ENCODE peak calls at places on chromosomes 1 and 21, in six cellular contexts. Q, W, V, U, F and P are unnamed samples.

GRCh38 chr1:222310830-222311229 is 237.1 kb downstream of the HHIPL2 start:
- DNase-seq in Q (no peak), W (no peak), V (no peak), U (no peak), F (no peak), P (peak; percentile 81)

GRCh38 chr1:53500184-53501064 is 41.2 kb downstream of the DMRTB1 start:
- DNase-seq in Q (no peak), W (no peak), V (no peak), U (no peak), F (no peak), P (no peak)

GRCh38 chr1:7004181-7004580 is 218.9 kb downstream of the CAMTA1 start:
- DNase-seq in Q (no peak), W (no peak), V (no peak), U (no peak), F (no peak), P (no peak)

GRCh38 chr21:33940846-33941245 is 25.2 kb upstream of the ATP5PO start:
- DNase-seq in Q (no peak), W (no peak), V (no peak), U (no peak), F (no peak), P (no peak)

GRCh38 chr1:1758692-1759455 is 19.4 kb downstream of the NADK start:
- DNase-seq in Q (peak; percentile 64), W (peak; percentile 95), V (no peak), U (peak; percentile 98), F (no peak), P (peak; percentile 89)

GRCh38 chr1:56403321-56403720 is 176.0 kb downstream of the PLPP3 start:
- DNase-seq in Q (no peak), W (no peak), V (no peak), U (no peak), F (no peak), P (no peak)

GRCh38 chr1:155242805-155243358 is 12.4 kb downstream of the ENTREP3 start:
- DNase-seq in Q (no peak), W (no peak), V (no peak), U (peak; percentile 41), F (no peak), P (no peak)

GRCh38 chr1:90579212-90579802 is 137.8 kb downstream of the BARHL2 start:
- DNase-seq in Q (peak; percentile 43), W (no peak), V (no peak), U (peak; percentile 46), F (peak; percentile 12), P (no peak)

GRCh38 chr1:59367269-59368006 is 70.5 kb downstream of the FGGY start:
- DNase-seq in Q (no peak), W (peak; percentile 39), V (peak; percentile 80), U (no peak), F (no peak), P (no peak)

GRCh38 chr1:237045278-237046016 is 3.5 kb downstream of the RYR2 start:
- DNase-seq in Q (no peak), W (no peak), V (no peak), U (peak; percentile 27), F (no peak), P (no peak)

GRCh38 chr21:17758703-17759102 is 60.5 kb downstream of the C21orf91 start:
- DNase-seq in Q (no peak), W (no peak), V (no peak), U (peak; percentile 14), F (no peak), P (no peak)

GRCh38 chr1:12040457-12041051 is 21.3 kb downstream of the MIIP start:
- DNase-seq in Q (no peak), W (no peak), V (no peak), U (peak; percentile 73), F (no peak), P (no peak)

GRCh38 chr1:212825798-212826452 is 21.5 kb downstream of the SPATA45 start:
- DNase-seq in Q (no peak), W (no peak), V (no peak), U (no peak), F (no peak), P (no peak)

GRCh38 chr1:74412244-74412643 is 100.2 kb downstream of the LRRC53 start:
- DNase-seq in Q (no peak), W (no peak), V (no peak), U (no peak), F (no peak), P (no peak)

GRCh38 chr1:159879977-159880376 is 17.5 kb upstream of the VSIG8 start:
- DNase-seq in Q (no peak), W (no peak), V (no peak), U (peak; percentile 26), F (no peak), P (no peak)

GRCh38 chr1:240687820-240688219 is 75.9 kb upstream of the GREM2 start:
- DNase-seq in Q (no peak), W (no peak), V (no peak), U (no peak), F (no peak), P (no peak)

GRCh38 chr1:193685986-193686385 is 499.6 kb upstream of the B3GALT2 start:
- DNase-seq in Q (no peak), W (no peak), V (no peak), U (no peak), F (no peak), P (no peak)

GRCh38 chr1:155125946-155126493 is 1.7 kb upstream of the EFNA1 start:
- DNase-seq in Q (no peak), W (peak; percentile 94), V (peak; percentile 76), U (peak; percentile 37), F (no peak), P (peak; percentile 72)

DNA sequence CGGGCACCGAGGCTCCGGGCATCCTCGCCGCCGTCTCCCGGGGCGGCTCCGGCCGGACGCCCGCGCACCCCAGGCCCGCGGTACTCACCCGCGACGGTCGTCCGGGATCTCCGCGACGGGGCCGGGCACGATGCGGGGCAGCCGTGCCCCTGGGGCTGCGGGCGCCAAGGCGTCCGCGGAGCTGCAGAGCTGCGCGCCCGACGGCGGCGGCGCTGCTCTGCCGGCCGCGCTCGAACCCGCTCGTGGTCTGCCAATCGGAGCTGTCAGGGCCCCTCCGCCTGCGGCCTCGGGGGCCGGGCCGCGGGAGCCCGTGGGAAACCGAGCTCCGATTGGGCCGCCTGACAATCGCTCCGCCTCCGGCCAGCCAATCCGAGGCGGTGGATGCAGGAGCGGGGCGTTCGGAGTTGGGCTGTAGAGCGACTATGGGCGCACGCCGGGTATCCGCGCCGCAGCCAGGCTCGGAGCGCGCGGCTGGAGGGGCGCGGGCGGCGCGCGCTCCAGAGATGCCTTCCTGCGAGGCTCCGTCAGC is 100.6 kb upstream of the SOD1 start:
- DNase-seq in Q (peak; percentile 80), W (peak; percentile 89), V (peak; percentile 86), U (no peak), F (peak; percentile 67), P (peak; percentile 94)
- TF ChIP-seq POLR2AphosphoS5 in Q (peak; percentile 38), W (no peak), V (no peak), U (no peak), F (no peak), P (peak; percentile 42)

GRCh38 chr1:91781371-91781825 is 104.6 kb downstream of the TGFBR3 start:
- DNase-seq in Q (no peak), W (no peak), V (no peak), U (no peak), F (no peak), P (no peak)
- TF ChIP-seq POLR2A in Q (no peak), W (no peak), V (no peak), U (no peak), F (no peak), P (no peak)

GRCh38 chr1:29833596-29833995 is 597.3 kb downstream of the PTPRU start:
- DNase-seq in Q (no peak), W (peak; percentile 20), V (no peak), U (no peak), F (no peak), P (no peak)

GRCh38 chr1:29837306-29837646 is 601.0 kb downstream of the PTPRU start:
- DNase-seq in Q (no peak), W (no peak), V (no peak), U (no peak), F (no peak), P (peak; percentile 22)

GRCh38 chr1:29836626-29837305 is 600.4 kb downstream of the PTPRU start:
- DNase-seq in Q (no peak), W (no peak), V (no peak), U (no peak), F (no peak), P (peak; percentile 41)

GRCh38 chr1:29832936-29833335 is 596.6 kb downstream of the PTPRU start:
- DNase-seq in Q (no peak), W (no peak), V (no peak), U (no peak), F (no peak), P (peak; percentile 17)

DNA sequence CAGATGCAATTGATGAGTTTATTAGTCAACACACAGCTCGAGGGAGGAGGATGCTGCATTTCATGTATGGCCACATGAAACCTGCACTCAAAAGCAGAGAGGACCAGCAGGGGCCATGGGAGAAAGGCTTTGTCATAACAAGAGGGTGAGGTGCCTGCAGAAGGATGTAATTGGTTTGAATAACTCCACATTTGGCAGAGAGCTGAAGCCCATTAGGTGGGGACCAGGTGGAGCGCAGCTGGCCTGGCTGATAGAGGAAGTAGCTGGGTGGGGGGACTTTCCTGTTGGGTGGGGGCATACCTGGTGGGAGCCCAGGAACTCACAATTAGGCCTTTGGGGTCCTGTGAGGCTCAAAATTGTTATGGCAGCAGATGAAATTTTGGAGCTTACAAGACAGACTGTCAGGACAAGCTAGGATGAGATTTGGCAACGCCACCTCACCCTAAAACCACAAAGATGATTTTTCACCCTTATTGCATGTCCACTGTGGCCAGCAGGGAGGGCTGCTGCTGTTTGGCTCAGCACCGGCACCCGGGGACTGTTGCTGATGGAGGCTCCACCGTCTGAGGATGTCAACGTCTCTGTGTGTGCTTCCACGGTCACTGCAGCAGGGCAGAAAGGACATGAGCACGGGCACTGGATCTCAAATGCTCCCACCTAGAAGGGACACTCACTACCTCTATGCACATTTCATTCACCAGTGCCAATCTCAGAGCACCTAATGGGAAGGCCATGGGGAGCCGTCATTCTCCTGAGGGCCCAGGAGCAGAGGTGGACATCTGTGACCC is 599.4 kb downstream of the PTPRU start:
- DNase-seq in Q (no peak), W (no peak), V (no peak), U (peak; percentile 7), F (no peak), P (peak; percentile 51)
- TF ChIP-seq POLR2AphosphoS5 in Q (no peak), W (no peak), V (no peak), U (no peak), F (no peak), P (no peak)

GRCh38 chr1:161089251-161089924 is at the start of gene NECTIN4:
- DNase-seq in Q (no peak), W (peak; percentile 82), V (peak; percentile 73), U (no peak), F (no peak), P (peak; percentile 54)
- TF ChIP-seq POLR2A in Q (no peak), W (peak; percentile 52), V (peak; percentile 24), U (no peak), F (no peak), P (no peak)